ENCODE peak calls at places on chromosomes 4 and X, in five cellular contexts. F, C, U, T and K are unnamed samples.

GRCh38 chr4:123018391-123018755 is 96.0 kb upstream of the NUDT6 start:
- DNase-seq in F (no peak), C (no peak), U (no peak), T (no peak), K (no peak)

GRCh38 chr4:3877236-3877635 is 111.1 kb downstream of the ADRA2C start:
- DNase-seq in F (no peak), C (no peak), U (no peak), T (no peak), K (no peak)

GRCh38 chr4:9735515-9735914 is 45.9 kb upstream of the DRD5 start:
- DNase-seq in F (no peak), C (peak), U (no peak), T (no peak), K (no peak)

GRCh38 chr4:13553081-13553480 is 8.8 kb upstream of the NKX3-2 start:
- DNase-seq in F (no peak), C (no peak), U (no peak), T (no peak), K (no peak)

GRCh38 chrX:105882581-105883275 is 60.4 kb downstream of the NRK start:
- DNase-seq in F (peak), C (no peak), U (no peak), T (no peak), K (no peak)

GRCh38 chr4:3046149-3046548 is 28.2 kb downstream of the HTT-AS start:
- DNase-seq in F (no peak), C (no peak), U (no peak), T (no peak), K (no peak)

GRCh38 chr4:16627999-16628398 is 270.4 kb downstream of the LDB2 start:
- DNase-seq in F (peak), C (no peak), U (no peak), T (no peak), K (peak)

GRCh38 chr4:153974452-153974851 is 185.6 kb upstream of the SFRP2 start:
- DNase-seq in F (no peak), C (no peak), U (no peak), T (no peak), K (no peak)

GRCh38 chrX:47143894-47144625 is 442 bp downstream of the NDUFB11 start:
- DNase-seq in F (peak), C (no peak), U (no peak), T (no peak), K (no peak)

GRCh38 chrX:100647095-100647494 is 3.1 kb downstream of the SRPX2 start:
- DNase-seq in F (peak), C (no peak), U (no peak), T (no peak), K (no peak)

GRCh38 chrX:47859686-47860085 is 23.0 kb downstream of the ZNF81 start:
- DNase-seq in F (no peak), C (no peak), U (no peak), T (no peak), K (no peak)

GRCh38 chrX:78327370-78328048 is at the start of gene CYSLTR1:
- DNase-seq in F (no peak), C (no peak), U (no peak), T (no peak), K (no peak)

GRCh38 chr4:113682730-113683129 is 78.8 kb downstream of the CAMK2D start:
- DNase-seq in F (no peak), C (no peak), U (no peak), T (no peak), K (no peak)
- H3K23ac ChIP-seq in F (no peak), C (no peak), U (no peak), T (no peak), K (no peak)

GRCh38 chr4:113878718-113879117 is 100.7 kb downstream of the ARSJ start:
- DNase-seq in F (peak), C (peak), U (peak), T (peak), K (no peak)
- H2AFZ ChIP-seq in F (no peak), C (no peak), U (peak), T (no peak), K (no peak)

GRCh38 chrX:53159184-53159583 is 65.2 kb downstream of the KANTR start:
- DNase-seq in F (no peak), C (no peak), U (no peak), T (no peak), K (peak)

GRCh38 chrX:53160297-53160983 is 64.6 kb downstream of the KDM5C start:
- DNase-seq in F (no peak), C (no peak), U (no peak), T (no peak), K (peak)

GRCh38 chrX:53153581-53153980 is 59.6 kb downstream of the KANTR start:
- DNase-seq in F (no peak), C (no peak), U (no peak), T (no peak), K (no peak)

GRCh38 chrX:53156207-53156596 is 62.3 kb downstream of the KANTR start:
- DNase-seq in F (no peak), C (no peak), U (no peak), T (no peak), K (no peak)

GRCh38 chrX:53155512-53156206 is 61.7 kb downstream of the KANTR start:
- DNase-seq in F (no peak), C (no peak), U (no peak), T (no peak), K (no peak)
- H2BK12ac ChIP-seq in F (no peak), C (no peak), U (no peak), T (no peak), K (no peak)

GRCh38 chr4:119521306-119521705 is 107.3 kb downstream of the PDE5A start:
- DNase-seq in F (no peak), C (no peak), U (no peak), T (no peak), K (no peak)

GRCh38 chr4:119523399-119523798 is 105.2 kb downstream of the PDE5A start:
- DNase-seq in F (no peak), C (no peak), U (no peak), T (no peak), K (no peak)

GRCh38 chr4:119517361-119518229 is 111.0 kb downstream of the PDE5A start:
- DNase-seq in F (peak), C (no peak), U (no peak), T (no peak), K (peak)

GRCh38 chr4:119518915-119519410 is 109.6 kb downstream of the PDE5A start:
- DNase-seq in F (no peak), C (no peak), U (no peak), T (no peak), K (no peak)

GRCh38 chr4:119518230-119518892 is 110.2 kb downstream of the PDE5A start:
- DNase-seq in F (no peak), C (no peak), U (no peak), T (no peak), K (no peak)
- H3K23ac ChIP-seq in F (no peak), C (no peak), U (no peak), T (no peak), K (no peak)

DNA sequence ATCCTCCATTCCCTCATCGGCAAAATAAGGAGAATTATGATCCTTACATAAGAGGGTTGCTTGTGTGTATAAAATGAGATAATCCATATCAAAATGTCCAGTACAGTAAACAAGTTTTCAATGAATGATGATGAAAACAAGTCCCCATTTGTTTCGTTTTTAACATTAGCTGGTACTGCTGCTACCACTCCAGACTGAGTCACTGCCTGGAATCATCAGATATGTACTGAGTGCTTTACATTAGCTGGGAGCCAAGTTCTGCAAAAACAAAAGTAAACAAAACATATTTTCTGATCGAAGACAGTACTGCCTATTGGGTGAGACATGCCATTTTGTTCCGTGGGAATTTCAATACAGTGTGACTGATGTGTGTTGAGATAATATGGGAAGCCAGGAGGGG is 123.2 kb upstream of the IGFBP7 start:
- DNase-seq in F (peak), C (no peak), U (no peak), T (no peak), K (no peak)
- H2AFZ ChIP-seq in F (no peak), C (no peak), U (peak), T (no peak), K (no peak)

GRCh38 chr4:30776921-30777415 is 56.8 kb downstream of the PCDH7 start:
- DNase-seq in F (no peak), C (no peak), U (no peak), T (no peak), K (no peak)
- H2BK12ac ChIP-seq in F (no peak), C (no peak), U (no peak), T (no peak), K (no peak)

GRCh38 chrX:12709047-12709446 is 82.2 kb upstream of the PRPS2 start:
- DNase-seq in F (no peak), C (peak), U (no peak), T (no peak), K (no peak)
- H3K23ac ChIP-seq in F (no peak), C (no peak), U (no peak), T (no peak), K (no peak)

DNA sequence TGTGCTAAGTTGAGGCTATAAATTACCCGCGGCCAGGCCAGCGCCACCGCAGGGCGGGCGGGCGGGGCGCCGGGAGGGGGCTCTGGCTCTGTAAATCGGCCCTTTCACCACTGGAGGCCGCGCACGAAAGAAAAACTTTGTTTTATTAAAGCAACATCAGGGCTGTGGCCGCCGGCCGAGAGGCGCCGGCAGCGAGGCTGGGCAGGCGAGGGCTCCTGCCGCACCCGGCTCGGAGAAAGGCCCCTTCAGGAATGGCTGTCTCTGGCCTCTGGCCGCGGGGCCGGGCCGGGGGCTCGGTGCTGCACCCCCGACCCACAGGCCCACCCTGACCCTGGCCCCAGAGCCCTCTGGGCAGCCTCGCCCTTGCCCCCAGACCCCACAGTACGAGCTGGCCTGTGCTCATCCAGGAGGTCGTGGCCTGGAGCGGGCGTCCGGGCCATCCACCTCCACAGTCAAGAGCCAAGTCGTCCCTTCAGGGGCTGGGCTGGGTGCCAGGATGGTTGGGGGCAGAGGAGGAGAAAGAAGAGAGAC is 29.5 kb upstream of the FGFR3 start:
- DNase-seq in F (peak), C (no peak), U (no peak), T (no peak), K (no peak)
- H2AFZ ChIP-seq in F (peak), C (no peak), U (peak), T (no peak), K (no peak)

GRCh38 chrX:36199926-36200325 is 280.4 kb downstream of the CFAP47 start:
- DNase-seq in F (no peak), C (no peak), U (no peak), T (no peak), K (peak)
- H2BK12ac ChIP-seq in F (no peak), C (no peak), U (no peak), T (no peak), K (no peak)